ENCODE peak calls at places on chromosomes 6 and 20, in ten cellular contexts. F is neural progenitor cell, X is B cell, H is thoracic aorta, O is heart left ventricle, U is WERI-Rb-1, G is IMR-90, Q is GM10248, M is body of pancreas, T is psoas muscle. C is an unnamed sample.
A peak's percentile ranks its signal among the peaks of the same experiment; 100 is the strongest.

GRCh38 chr6:42153921-42154320 is 11.5 kb upstream of the C6orf132 start:
- DNase-seq in F (no peak), X (no peak), H (no peak), O (no peak), U (no peak), G (no peak), Q (no peak), M (no peak), T (no peak), C (no peak)

GRCh38 chr6:4804095-4804494 is 27.9 kb downstream of the CDYL start:
- DNase-seq in F (no peak), X (no peak), H (no peak), O (no peak), U (no peak), G (peak; percentile 77), Q (no peak), M (no peak), T (no peak), C (no peak)

GRCh38 chr20:63457737-63458136 is 14.7 kb downstream of the KCNQ2 start:
- DNase-seq in F (no peak), X (no peak), H (no peak), O (peak; percentile 58), U (no peak), G (no peak), Q (no peak), M (peak; percentile 50), T (no peak), C (no peak)

GRCh38 chr6:130587778-130588520 is 222.1 kb downstream of the TMEM200A start:
- DNase-seq in F (no peak), X (no peak), H (no peak), O (no peak), U (no peak), G (peak; percentile 91), Q (no peak), M (no peak), T (no peak), C (no peak)

GRCh38 chr6:111715321-111715720 is 109.6 kb upstream of the TRAF3IP2 start:
- DNase-seq in F (no peak), X (no peak), H (no peak), O (no peak), U (no peak), G (no peak), Q (no peak), M (no peak), T (no peak), C (no peak)

GRCh38 chr20:4370856-4371255 is 350.9 kb upstream of the PRND start:
- DNase-seq in F (no peak), X (no peak), H (no peak), O (no peak), U (no peak), G (no peak), Q (no peak), M (no peak), T (no peak), C (no peak)

GRCh38 chr20:33474963-33475362 is 14.9 kb upstream of the CBFA2T2 start:
- DNase-seq in F (no peak), X (no peak), H (no peak), O (no peak), U (no peak), G (no peak), Q (no peak), M (no peak), T (no peak), C (no peak)

GRCh38 chr6:139249387-139249786 is 42.4 kb downstream of the TXLNB start:
- DNase-seq in F (no peak), X (no peak), H (no peak), O (no peak), U (no peak), G (no peak), Q (no peak), M (no peak), T (no peak), C (no peak)

GRCh38 chr6:104595315-104595820 is 264.4 kb downstream of the HACE1 start:
- DNase-seq in F (no peak), X (no peak), H (no peak), O (no peak), U (no peak), G (no peak), Q (no peak), M (no peak), T (no peak), C (no peak)

GRCh38 chr6:73058736-73059135 is 166.6 kb downstream of the KHDC1L start:
- DNase-seq in F (no peak), X (no peak), H (no peak), O (no peak), U (no peak), G (no peak), Q (no peak), M (no peak), T (no peak), C (no peak)

GRCh38 chr6:44730771-44731391 is 343.4 kb downstream of the CDC5L start:
- DNase-seq in F (no peak), X (no peak), H (no peak), O (no peak), U (no peak), G (peak; percentile 66), Q (no peak), M (no peak), T (no peak), C (no peak)

GRCh38 chr6:90144396-90144795 is 152.2 kb downstream of the BACH2 start:
- DNase-seq in F (no peak), X (no peak), H (no peak), O (no peak), U (no peak), G (no peak), Q (peak; percentile 22), M (no peak), T (no peak), C (no peak)

DNA sequence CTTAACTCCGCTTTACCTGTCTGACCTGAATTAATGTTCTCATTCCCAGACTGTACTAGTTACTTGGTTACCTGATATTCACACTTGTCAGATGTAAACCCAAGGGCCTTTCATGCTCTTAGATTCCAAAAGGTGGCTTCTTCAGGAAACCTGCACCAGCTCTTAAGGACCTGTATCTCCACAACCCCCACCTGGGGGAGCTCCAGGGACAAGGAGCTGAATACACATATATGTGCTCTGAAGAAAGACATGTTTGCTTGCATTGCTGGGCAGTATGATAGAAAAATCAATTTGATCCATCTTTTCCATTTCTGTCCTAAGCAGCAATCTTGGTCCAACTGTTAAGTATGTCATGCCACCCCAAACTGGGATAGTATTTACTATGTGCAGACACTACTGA is 64.8 kb upstream of the POU3F2 start:
- DNase-seq in F (peak; percentile 23), X (no peak), H (no peak), O (no peak), U (peak; percentile 56), G (peak; percentile 4), Q (no peak), M (peak; percentile 34), T (no peak), C (no peak)
- TF ChIP-seq CTCF in F (peak; percentile 34), X (no peak), H (no peak), O (no peak), U (peak; percentile 39), G (no peak), Q (peak; percentile 9), M (no peak), T (no peak), C (no peak)

GRCh38 chr6:79249136-79249535 is 14.7 kb upstream of the HMGN3 start:
- DNase-seq in F (no peak), X (no peak), H (no peak), O (no peak), U (no peak), G (no peak), Q (no peak), M (no peak), T (no peak), C (no peak)

GRCh38 chr6:79250559-79250958 is 16.1 kb upstream of the HMGN3 start:
- DNase-seq in F (no peak), X (no peak), H (no peak), O (no peak), U (no peak), G (no peak), Q (no peak), M (no peak), T (no peak), C (no peak)

GRCh38 chr6:79246891-79247290 is 12.4 kb upstream of the HMGN3 start:
- DNase-seq in F (no peak), X (no peak), H (no peak), O (no peak), U (no peak), G (no peak), Q (peak; percentile 35), M (no peak), T (no peak), C (no peak)

GRCh38 chr6:79250107-79250514 is 15.6 kb upstream of the HMGN3 start:
- DNase-seq in F (peak; percentile 18), X (no peak), H (no peak), O (no peak), U (no peak), G (no peak), Q (peak; percentile 34), M (peak; percentile 10), T (no peak), C (no peak)
- TF ChIP-seq CTCF in F (peak; percentile 30), X (peak; percentile 42), H (no peak), O (no peak), U (no peak), G (peak; percentile 12), Q (peak; percentile 26), M (no peak), T (no peak), C (no peak)

GRCh38 chr6:165755583-165755982 is 92.5 kb upstream of the PDE10A start:
- DNase-seq in F (peak; percentile 30), X (no peak), H (no peak), O (no peak), U (no peak), G (no peak), Q (no peak), M (no peak), T (no peak), C (no peak)
- TF ChIP-seq CTCF in F (no peak), X (no peak), H (no peak), O (no peak), U (no peak), G (no peak), Q (no peak), M (peak; percentile 19), T (no peak), C (no peak)

GRCh38 chr6:157961116-157961515 is 20.5 kb upstream of the SYNJ2 start:
- DNase-seq in F (no peak), X (no peak), H (no peak), O (no peak), U (no peak), G (no peak), Q (no peak), M (no peak), T (no peak), C (no peak)

GRCh38 chr6:157961829-157962228 is 19.8 kb upstream of the SYNJ2 start:
- DNase-seq in F (no peak), X (no peak), H (no peak), O (no peak), U (no peak), G (no peak), Q (no peak), M (no peak), T (no peak), C (no peak)

GRCh38 chr6:157956171-157956730 is 25.4 kb upstream of the SYNJ2 start:
- DNase-seq in F (no peak), X (no peak), H (no peak), O (no peak), U (no peak), G (no peak), Q (no peak), M (no peak), T (no peak), C (no peak)

GRCh38 chr6:157962601-157963084 is 19.0 kb upstream of the SYNJ2 start:
- DNase-seq in F (no peak), X (no peak), H (no peak), O (no peak), U (no peak), G (peak; percentile 83), Q (no peak), M (no peak), T (no peak), C (no peak)

GRCh38 chr6:157959451-157960227 is 22.0 kb upstream of the SYNJ2 start:
- DNase-seq in F (no peak), X (no peak), H (no peak), O (no peak), U (no peak), G (no peak), Q (no peak), M (no peak), T (no peak), C (no peak)
- TF ChIP-seq CTCF in F (no peak), X (no peak), H (no peak), O (no peak), U (no peak), G (no peak), Q (no peak), M (no peak), T (no peak), C (no peak)